ENCODE peak calls at places on chromosomes 16 and 17, in nine cellular contexts. O is psoas muscle, Q is GM06990, X is kidney epithelial cell, V is HCT116, K is right atrium auricular region, F is PC-9, B is ovary, U is left ventricle myocardium inferior. T is an unnamed sample.

GRCh38 chr17:19766421-19767270 is 18.5 kb upstream of the ALDH3A1 start:
- DNase-seq in V (peak; percentile 41), B (peak; percentile 90), Q (peak; percentile 78), K (peak; percentile 77), X (no peak), F (no peak), O (peak; percentile 84), U (peak; percentile 78), T (no peak)

GRCh38 chr17:39229274-39229913 is 3.6 kb upstream of the STAC2 start:
- DNase-seq in O (no peak), Q (no peak), X (no peak), F (peak; percentile 60), V (no peak), U (no peak), K (no peak), B (no peak), T (no peak)

GRCh38 chr16:683396-684066 is 603 bp downstream of the JMJD8 start:
- DNase-seq in K (no peak), O (no peak), V (no peak), F (no peak), X (no peak), B (peak; percentile 57), U (no peak), Q (no peak), T (no peak)

GRCh38 chr16:48617711-48618148 is 7.8 kb upstream of the N4BP1 start:
- DNase-seq in B (peak; percentile 64), Q (no peak), F (no peak), X (no peak), U (peak; percentile 65), K (peak; percentile 58), V (no peak), O (no peak), T (peak; percentile 50)

GRCh38 chr17:31318298-31319190 is 2.9 kb downstream of the EVI2A start:
- DNase-seq in K (peak; percentile 76), Q (peak; percentile 59), O (peak; percentile 46), V (no peak), F (no peak), X (no peak), U (peak; percentile 40), B (peak; percentile 66), T (no peak)

GRCh38 chr17:27475981-27476895 is 20.0 kb downstream of the KSR1 start:
- DNase-seq in X (no peak), O (no peak), F (no peak), B (no peak), K (no peak), Q (no peak), U (no peak), V (no peak), T (no peak)

GRCh38 chr16:87740909-87741424 is 24.8 kb downstream of the KLHDC4 start:
- DNase-seq in B (peak; percentile 65), F (no peak), V (no peak), K (no peak), U (peak; percentile 50), X (no peak), O (no peak), Q (no peak), T (no peak)

GRCh38 chr17:44191941-44192496 is 5.2 kb downstream of the TMUB2 start:
- DNase-seq in Q (no peak), U (no peak), B (no peak), F (no peak), K (no peak), X (no peak), V (no peak), O (no peak), T (no peak)

GRCh38 chr16:3112058-3112880 is at the start of gene ZNF205:
- DNase-seq in F (peak; percentile 79), Q (no peak), U (peak; percentile 80), K (peak; percentile 74), V (no peak), B (peak; percentile 85), O (peak; percentile 72), X (no peak), T (no peak)

GRCh38 chr17:28549274-28550132 is 2.9 kb downstream of the UNC119 start:
- DNase-seq in F (no peak), O (no peak), X (no peak), K (no peak), Q (peak; percentile 71), U (no peak), B (no peak), V (no peak), T (no peak)

GRCh38 chr17:78314683-78315354 is 45.1 kb downstream of the SOCS3 start:
- DNase-seq in U (no peak), B (peak; percentile 49), X (no peak), Q (no peak), V (no peak), F (no peak), O (no peak), K (no peak), T (no peak)
- H3K4me3 ChIP-seq in U (peak overlapping the region; percentile 68), B (no peak overlapping the region), X (no peak overlapping the region), Q (no peak overlapping the region), V (peak overlapping the region; percentile 57), F (peak overlapping the region; percentile 51), O (no peak overlapping the region), K (no peak overlapping the region), T (no peak overlapping the region)

GRCh38 chr16:85029413-85029794 is 1.8 kb downstream of the KIAA0513 start:
- DNase-seq in K (no peak), F (peak; percentile 82), U (no peak), O (no peak), X (no peak), B (no peak), V (no peak), Q (no peak), T (no peak)

GRCh38 chr16:85026696-85027095 is 899 bp upstream of the KIAA0513 start:
- DNase-seq in U (no peak), X (no peak), F (peak; percentile 68), B (no peak), K (no peak), O (no peak), V (no peak), Q (no peak), T (no peak)

GRCh38 chr16:85028638-85029412 is 1.2 kb downstream of the KIAA0513 start:
- DNase-seq in V (no peak), Q (peak; percentile 20), K (no peak), U (no peak), B (peak; percentile 56), O (peak; percentile 54), F (peak; percentile 76), X (no peak), T (no peak)

GRCh38 chr16:85027349-85027967 is at the start of gene KIAA0513:
- DNase-seq in X (no peak), V (peak; percentile 86), O (peak; percentile 94), Q (peak; percentile 94), F (peak; percentile 73), K (peak; percentile 92), B (peak; percentile 97), U (peak; percentile 93), T (no peak)

GRCh38 chr16:85027968-85028637 is 508 bp downstream of the KIAA0513 start:
- DNase-seq in F (no peak), U (no peak), X (no peak), Q (no peak), B (no peak), V (no peak), O (no peak), K (no peak), T (no peak)
- TF ChIP-seq CTCF in F (no peak), U (peak; percentile 25), X (peak; percentile 30), Q (peak; percentile 59), B (no peak), V (peak; percentile 40), O (peak; percentile 17), K (no peak), T (peak; percentile 38)

DNA sequence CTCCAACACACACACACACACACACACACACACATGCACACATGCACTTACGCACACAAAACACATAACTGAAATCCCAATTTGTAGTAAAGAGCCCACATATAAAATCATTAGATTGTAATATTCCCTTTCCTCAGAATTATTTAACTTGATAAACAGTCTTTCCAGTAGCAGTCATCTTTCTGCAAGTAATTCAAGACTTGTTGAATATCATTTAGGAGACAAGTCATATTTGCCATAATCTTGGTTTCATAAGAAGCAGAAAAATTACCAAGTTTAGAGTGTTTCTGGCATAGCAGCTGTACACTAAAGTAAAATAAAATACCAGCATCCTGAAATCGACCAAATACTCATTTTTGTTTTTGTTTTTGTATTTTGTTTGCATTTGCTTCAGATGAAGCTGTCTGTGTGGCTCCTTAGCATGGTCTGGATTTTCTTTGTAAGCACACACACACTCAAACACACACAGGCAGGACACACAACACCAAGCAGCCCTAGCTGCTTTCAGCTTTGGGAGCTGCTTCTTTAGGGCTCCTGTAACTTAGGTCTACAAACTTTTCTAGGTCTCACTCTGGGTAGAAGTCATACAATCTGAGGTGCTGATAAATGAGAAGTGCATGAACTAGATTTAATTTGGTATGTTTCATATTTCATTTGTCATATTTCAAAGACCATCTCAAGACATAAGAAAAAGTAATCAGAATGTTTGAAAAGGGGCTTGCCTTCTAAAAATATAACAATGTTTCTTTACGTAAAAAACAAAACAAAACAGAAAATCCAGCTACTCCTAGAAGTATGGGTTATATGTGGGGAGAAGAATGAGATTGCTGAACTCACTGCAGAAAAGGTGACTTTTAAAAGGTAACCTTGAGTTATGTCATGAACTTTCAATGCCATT is 3.0 kb downstream of the SALL1 start:
- DNase-seq in O (no peak), Q (no peak), F (no peak), B (no peak), V (no peak), X (no peak), U (no peak), K (no peak), T (no peak)
- H3K4me3 ChIP-seq in O (no peak overlapping the region), Q (no peak overlapping the region), F (no peak overlapping the region), B (no peak overlapping the region), V (no peak overlapping the region), X (peak overlapping the region; percentile 69), U (no peak overlapping the region), K (no peak overlapping the region), T (no peak overlapping the region)

GRCh38 chr17:61482467-61482866 is 30.2 kb downstream of the TBX4 start:
- DNase-seq in U (no peak), V (no peak), O (no peak), K (no peak), F (no peak), B (no peak), X (no peak), Q (no peak), T (no peak)

GRCh38 chr17:61479493-61480413 is 27.5 kb downstream of the TBX4 start:
- DNase-seq in O (no peak), K (no peak), Q (no peak), V (no peak), X (no peak), U (no peak), B (peak; percentile 16), F (no peak), T (no peak)

GRCh38 chr17:61480414-61480807 is 28.2 kb downstream of the TBX4 start:
- DNase-seq in V (no peak), Q (no peak), B (peak; percentile 13), U (no peak), K (no peak), X (no peak), O (no peak), F (no peak), T (no peak)

GRCh38 chr17:61483778-61484116 is 31.5 kb downstream of the TBX4 start:
- DNase-seq in Q (no peak), O (no peak), K (no peak), F (no peak), V (no peak), B (no peak), U (no peak), X (no peak), T (no peak)

DNA sequence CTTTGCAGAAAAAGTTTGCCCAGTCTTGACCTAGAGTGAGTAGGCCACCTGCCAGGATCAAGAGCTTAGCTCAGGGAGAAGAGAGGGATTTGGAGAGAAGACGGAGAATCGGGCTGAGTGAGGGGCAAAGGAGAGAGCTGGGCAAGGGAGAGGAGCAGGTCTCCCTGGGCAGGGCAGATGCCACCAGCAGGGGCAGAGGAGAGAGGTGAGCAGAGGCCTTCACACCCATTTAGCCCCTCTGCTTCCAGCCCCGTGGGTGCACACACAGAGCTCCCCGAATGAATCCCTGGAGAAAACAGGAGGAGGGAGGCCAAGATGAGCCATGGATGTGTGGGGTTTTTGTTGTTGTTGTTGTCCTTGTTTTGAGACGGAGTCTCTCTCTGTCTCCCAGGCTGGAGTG is 29.2 kb downstream of the TBX4 start:
- DNase-seq in X (no peak), Q (no peak), V (no peak), F (no peak), O (no peak), K (no peak), U (no peak), B (no peak), T (no peak)
- TF ChIP-seq CTCF in X (no peak), Q (no peak), V (no peak), F (no peak), O (no peak), K (no peak), U (no peak), B (no peak), T (no peak)